ENCODE peak calls at places on chromosomes 3 and 15, in six cellular contexts. I is Peyer's patch, A is lung, B is NB4, Z is right cardiac atrium, T is right lobe of liver. C is an unnamed sample.

GRCh38 chr15:42036112-42036905 is 15.5 kb upstream of the PLA2G4E start:
- DNase-seq in I (no peak), A (no peak), B (no peak), Z (no peak), T (no peak), C (no peak)

GRCh38 chr15:36136054-36136453 is 443.4 kb upstream of the CDIN1 start:
- DNase-seq in I (no peak), A (no peak), B (no peak), Z (no peak), T (no peak), C (no peak)

GRCh38 chr3:151327571-151328198 is 1.7 kb downstream of the P2RY13 start:
- DNase-seq in I (no peak), A (no peak), B (peak), Z (no peak), T (no peak), C (no peak)

GRCh38 chr3:63582943-63583500 is 69.5 kb upstream of the SNTN start:
- DNase-seq in I (no peak), A (no peak), B (no peak), Z (no peak), T (no peak), C (no peak)

GRCh38 chr3:98744283-98744682 is 18.9 kb upstream of the ST3GAL6 start:
- DNase-seq in I (no peak), A (no peak), B (no peak), Z (no peak), T (no peak), C (no peak)

GRCh38 chr3:45566205-45566604 is 28.3 kb upstream of the LIMD1 start:
- DNase-seq in I (peak), A (no peak), B (no peak), Z (no peak), T (no peak), C (peak)

GRCh38 chr3:16512435-16513140 is 911 bp downstream of the RFTN1 start:
- DNase-seq in I (peak), A (peak), B (peak), Z (peak), T (peak), C (peak)

GRCh38 chr3:142027713-142028112 is 121.6 kb downstream of the TFDP2 start:
- DNase-seq in I (peak), A (no peak), B (peak), Z (no peak), T (no peak), C (no peak)

GRCh38 chr3:143329567-143330164 is 210.1 kb downstream of the CHST2 start:
- DNase-seq in I (no peak), A (no peak), B (no peak), Z (no peak), T (peak), C (no peak)

GRCh38 chr3:32557640-32558352 is 12.9 kb downstream of the DYNC1LI1 start:
- DNase-seq in I (no peak), A (no peak), B (peak), Z (no peak), T (no peak), C (peak)

GRCh38 chr3:129003578-129004112 is 2.5 kb downstream of the EFCC1 start:
- DNase-seq in I (peak), A (peak), B (no peak), Z (no peak), T (no peak), C (peak)
- H3K4me3 ChIP-seq in I (peak), A (peak), B (no peak), Z (no peak), T (peak), C (no peak)

GRCh38 chr3:186477033-186477432 is 67.1 kb downstream of the CRYGS start:
- DNase-seq in I (no peak), A (no peak), B (no peak), Z (no peak), T (no peak), C (no peak)

GRCh38 chr3:186473166-186473565 is 71.0 kb downstream of the CRYGS start:
- DNase-seq in I (no peak), A (no peak), B (no peak), Z (no peak), T (no peak), C (no peak)

GRCh38 chr3:186476044-186476468 is 68.1 kb downstream of the CRYGS start:
- DNase-seq in I (no peak), A (no peak), B (no peak), Z (no peak), T (peak), C (no peak)

GRCh38 chr3:186477876-186478275 is 66.3 kb downstream of the CRYGS start:
- DNase-seq in I (no peak), A (no peak), B (no peak), Z (no peak), T (no peak), C (no peak)

DNA sequence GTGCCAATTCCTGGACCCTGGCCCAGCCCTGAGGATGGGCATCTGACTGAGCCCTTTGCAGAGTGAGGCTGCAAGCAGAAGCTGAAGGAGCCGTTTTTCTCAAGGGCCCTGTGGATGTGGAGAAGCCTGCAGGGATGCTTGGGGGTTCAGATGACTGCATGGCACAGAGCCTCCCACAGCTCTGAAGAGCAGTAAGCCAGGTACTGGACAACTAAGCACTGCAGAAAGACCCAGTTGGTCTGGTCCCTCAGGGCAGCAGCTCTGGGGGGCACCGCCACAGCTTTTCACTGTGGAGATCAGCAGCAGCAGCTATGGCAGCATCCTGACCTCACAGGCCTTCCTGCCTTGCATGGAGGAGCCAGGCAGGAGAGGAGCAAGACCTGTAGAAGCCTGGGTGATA is 67.6 kb downstream of the CRYGS start:
- DNase-seq in I (no peak), A (no peak), B (no peak), Z (no peak), T (no peak), C (no peak)
- H3K4me3 ChIP-seq in I (no peak), A (no peak), B (no peak), Z (no peak), T (no peak), C (no peak)

GRCh38 chr3:178859386-178859785 is 212.2 kb downstream of the ZMAT3 start:
- DNase-seq in I (no peak), A (no peak), B (no peak), Z (no peak), T (no peak), C (no peak)
- H3K4me3 ChIP-seq in I (no peak), A (no peak), B (no peak), Z (no peak), T (no peak), C (no peak)

DNA sequence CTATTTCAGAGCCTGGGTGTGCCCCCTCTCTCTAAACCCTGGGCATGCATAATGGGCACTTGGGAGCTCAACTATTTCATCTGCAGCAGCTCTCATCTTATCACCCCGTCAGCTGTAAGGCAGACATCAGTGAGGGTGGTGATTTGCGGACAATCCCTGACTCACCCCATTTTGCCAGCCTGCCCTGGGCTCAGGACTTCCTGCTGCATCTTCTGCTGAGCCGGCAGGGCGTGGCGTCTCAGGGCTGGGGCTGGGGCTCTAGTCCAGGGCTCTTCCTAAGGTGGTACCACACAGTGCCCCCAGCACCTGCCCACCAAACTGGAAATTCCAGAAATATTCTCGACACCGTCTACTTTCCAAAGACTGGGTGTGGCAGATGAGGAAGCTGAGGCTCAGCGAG is 925 bp upstream of the PSTPIP1 start:
- DNase-seq in I (peak), A (no peak), B (peak), Z (peak), T (peak), C (peak)
- H3K4me3 ChIP-seq in I (no peak), A (no peak), B (no peak), Z (no peak), T (no peak), C (no peak)

DNA sequence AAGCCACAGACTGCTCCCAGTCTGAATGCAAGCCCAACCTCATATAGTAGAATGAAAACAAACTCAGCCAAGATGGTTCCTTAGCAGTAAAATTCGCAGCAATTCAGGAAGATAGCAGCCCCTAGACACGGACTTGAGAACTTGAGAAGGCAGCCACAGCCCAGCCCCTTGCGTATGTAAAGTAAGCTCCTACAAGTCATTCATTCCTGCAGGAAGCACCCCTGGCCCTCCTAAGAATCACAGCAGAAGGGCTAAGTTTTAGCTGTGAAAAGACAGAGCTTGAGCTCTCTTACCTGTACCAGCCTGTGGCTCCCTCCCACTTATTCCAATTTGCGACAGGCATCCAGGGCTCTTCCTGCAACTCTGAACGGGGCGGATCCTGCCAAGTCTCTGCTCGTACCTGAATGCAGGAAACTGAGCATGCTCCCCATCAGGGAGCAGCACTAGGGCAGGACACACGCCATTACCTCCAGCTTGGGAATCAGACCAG is 136.4 kb downstream of the MAGI1 start:
- DNase-seq in I (peak), A (no peak), B (no peak), Z (no peak), T (no peak), C (no peak)
- H3K4me3 ChIP-seq in I (no peak), A (no peak), B (no peak), Z (no peak), T (no peak), C (no peak)

GRCh38 chr3:36512561-36512960 is 132.3 kb downstream of the STAC start:
- DNase-seq in I (no peak), A (no peak), B (no peak), Z (no peak), T (no peak), C (no peak)
- H3K4me3 ChIP-seq in I (no peak), A (no peak), B (no peak), Z (no peak), T (no peak), C (no peak)

DNA sequence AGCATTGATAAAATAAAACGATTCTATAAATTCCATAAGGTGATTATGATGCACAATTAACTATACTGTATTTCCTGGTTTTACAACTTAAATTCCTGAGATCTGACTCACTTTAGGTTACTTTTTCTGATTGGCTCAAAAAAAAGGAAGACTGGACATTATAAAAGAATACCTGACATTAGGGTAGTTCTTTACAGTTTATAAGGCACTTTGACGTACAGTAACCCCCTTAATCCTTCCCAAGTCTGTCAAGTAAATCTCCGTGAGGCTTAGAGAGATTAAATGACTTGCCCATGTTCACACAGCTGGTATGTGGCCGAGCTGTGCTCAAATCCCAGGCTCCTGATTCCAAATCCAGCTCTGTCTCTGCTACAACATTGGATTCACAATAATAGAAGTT is 1.0 kb upstream of the SLTM start:
- DNase-seq in I (no peak), A (no peak), B (no peak), Z (no peak), T (no peak), C (no peak)
- H3K4me3 ChIP-seq in I (no peak), A (no peak), B (peak), Z (no peak), T (no peak), C (peak)

GRCh38 chr3:50599716-50600118 is 11.9 kb downstream of the CISH start:
- DNase-seq in I (no peak), A (no peak), B (peak), Z (no peak), T (no peak), C (no peak)

GRCh38 chr3:50602675-50603191 is 8.8 kb downstream of the CISH start:
- DNase-seq in I (no peak), A (no peak), B (no peak), Z (no peak), T (no peak), C (no peak)

GRCh38 chr3:50599115-50599715 is 12.4 kb downstream of the CISH start:
- DNase-seq in I (no peak), A (no peak), B (no peak), Z (no peak), T (no peak), C (no peak)

GRCh38 chr3:50600141-50600753 is 11.3 kb downstream of the CISH start:
- DNase-seq in I (no peak), A (no peak), B (no peak), Z (no peak), T (no peak), C (no peak)

GRCh38 chr3:50600841-50601591 is 10.6 kb downstream of the CISH start:
- DNase-seq in I (peak), A (peak), B (peak), Z (peak), T (peak), C (peak)
- H3K4me3 ChIP-seq in I (peak), A (no peak), B (peak), Z (no peak), T (peak), C (no peak)

GRCh38 chr3:48492461-48493202 is 11.3 kb downstream of the SHISA5 start:
- DNase-seq in I (no peak), A (no peak), B (peak), Z (no peak), T (no peak), C (peak)
- H3K4me3 ChIP-seq in I (no peak), A (no peak), B (no peak), Z (no peak), T (no peak), C (no peak)

GRCh38 chr3:189186093-189186492 is 14.3 kb downstream of the TPRG1 start:
- DNase-seq in I (no peak), A (peak), B (no peak), Z (peak), T (no peak), C (no peak)

GRCh38 chr3:189188466-189188865 is 16.7 kb downstream of the TPRG1 start:
- DNase-seq in I (no peak), A (no peak), B (no peak), Z (no peak), T (no peak), C (no peak)

GRCh38 chr3:189184566-189184965 is 12.8 kb downstream of the TPRG1 start:
- DNase-seq in I (no peak), A (no peak), B (no peak), Z (no peak), T (no peak), C (no peak)
- H3K4me3 ChIP-seq in I (no peak), A (no peak), B (no peak), Z (no peak), T (no peak), C (no peak)